ENCODE peak calls at places on chromosome 13, in ten cellular contexts. One of them, this sample, is unnamed.

GRCh38 chr13:49220856-49221614 is 897 bp downstream of the MLNR start:
- DNase-seq in sigmoid colon: no peak
- DNase-seq in H1: no peak
- DNase-seq in SK-N-SH: peak
- DNase-seq in transverse colon: no peak
- DNase-seq in K562: no peak
- DNase-seq in esophagus muscularis mucosa: no peak
- DNase-seq in stomach: no peak
- DNase-seq in upper lobe of left lung: no peak
- DNase-seq in HepG2: no peak
- DNase-seq in this sample: no peak

GRCh38 chr13:48728876-48729275 is 75.1 kb downstream of the CYSLTR2 start:
- DNase-seq in stomach: no peak
- DNase-seq in upper lobe of left lung: no peak
- DNase-seq in transverse colon: no peak
- DNase-seq in sigmoid colon: no peak
- DNase-seq in HepG2: no peak
- DNase-seq in esophagus muscularis mucosa: no peak
- DNase-seq in H1: no peak
- DNase-seq in K562: no peak
- DNase-seq in SK-N-SH: no peak
- DNase-seq in this sample: no peak

GRCh38 chr13:82688400-82688999 is 1193.8 kb downstream of the SLITRK1 start:
- DNase-seq in sigmoid colon: no peak
- DNase-seq in HepG2: no peak
- DNase-seq in SK-N-SH: no peak
- DNase-seq in H1: no peak
- DNase-seq in K562: no peak
- DNase-seq in stomach: no peak
- DNase-seq in upper lobe of left lung: no peak
- DNase-seq in transverse colon: no peak
- DNase-seq in esophagus muscularis mucosa: no peak
- DNase-seq in this sample: no peak

GRCh38 chr13:110874508-110874960 is 40.3 kb downstream of the ANKRD10 start:
- DNase-seq in K562: peak
- DNase-seq in upper lobe of left lung: peak
- DNase-seq in H1: no peak
- DNase-seq in esophagus muscularis mucosa: no peak
- DNase-seq in HepG2: peak
- DNase-seq in transverse colon: peak
- DNase-seq in SK-N-SH: peak
- DNase-seq in stomach: peak
- DNase-seq in sigmoid colon: peak
- DNase-seq in this sample: peak

GRCh38 chr13:27035892-27036235 is 135.7 kb downstream of the USP12 start:
- DNase-seq in upper lobe of left lung: no peak
- DNase-seq in stomach: no peak
- DNase-seq in H1: no peak
- DNase-seq in K562: peak
- DNase-seq in sigmoid colon: no peak
- DNase-seq in HepG2: no peak
- DNase-seq in transverse colon: no peak
- DNase-seq in esophagus muscularis mucosa: no peak
- DNase-seq in SK-N-SH: no peak
- DNase-seq in this sample: peak

GRCh38 chr13:25286969-25287961 is at the start of gene MTMR6:
- DNase-seq in upper lobe of left lung: peak
- DNase-seq in transverse colon: peak
- DNase-seq in HepG2: peak
- DNase-seq in H1: peak
- DNase-seq in sigmoid colon: peak
- DNase-seq in SK-N-SH: peak
- DNase-seq in esophagus muscularis mucosa: peak
- DNase-seq in K562: peak
- DNase-seq in stomach: peak
- DNase-seq in this sample: peak

GRCh38 chr13:107284168-107284567 is 716.2 kb upstream of the ARGLU1 start:
- DNase-seq in H1: no peak
- DNase-seq in stomach: no peak
- DNase-seq in SK-N-SH: no peak
- DNase-seq in K562: no peak
- DNase-seq in sigmoid colon: no peak
- DNase-seq in transverse colon: no peak
- DNase-seq in upper lobe of left lung: no peak
- DNase-seq in HepG2: no peak
- DNase-seq in esophagus muscularis mucosa: no peak
- DNase-seq in this sample: no peak

GRCh38 chr13:24127116-24127631 is 33.3 kb upstream of the SPATA13 start:
- DNase-seq in K562: no peak
- DNase-seq in esophagus muscularis mucosa: no peak
- DNase-seq in sigmoid colon: no peak
- DNase-seq in HepG2: no peak
- DNase-seq in upper lobe of left lung: no peak
- DNase-seq in transverse colon: peak
- DNase-seq in H1: no peak
- DNase-seq in SK-N-SH: no peak
- DNase-seq in stomach: peak
- DNase-seq in this sample: no peak

GRCh38 chr13:79481685-79482052 is 714 bp downstream of the NDFIP2 start:
- DNase-seq in K562: peak
- DNase-seq in sigmoid colon: no peak
- DNase-seq in H1: no peak
- DNase-seq in transverse colon: peak
- DNase-seq in HepG2: no peak
- DNase-seq in stomach: peak
- DNase-seq in SK-N-SH: peak
- DNase-seq in esophagus muscularis mucosa: no peak
- DNase-seq in upper lobe of left lung: no peak
- DNase-seq in this sample: no peak

GRCh38 chr13:65892859-65893258 is 1337.3 kb downstream of the PCDH9 start:
- DNase-seq in K562: no peak
- DNase-seq in sigmoid colon: no peak
- DNase-seq in stomach: no peak
- DNase-seq in SK-N-SH: no peak
- DNase-seq in HepG2: no peak
- DNase-seq in transverse colon: no peak
- DNase-seq in H1: no peak
- DNase-seq in esophagus muscularis mucosa: no peak
- DNase-seq in upper lobe of left lung: no peak
- DNase-seq in this sample: no peak

GRCh38 chr13:37769078-37769477 is 100.5 kb downstream of the TRPC4 start:
- DNase-seq in upper lobe of left lung: no peak
- DNase-seq in K562: peak
- DNase-seq in HepG2: peak
- DNase-seq in stomach: no peak
- DNase-seq in esophagus muscularis mucosa: no peak
- DNase-seq in H1: no peak
- DNase-seq in transverse colon: no peak
- DNase-seq in sigmoid colon: no peak
- DNase-seq in SK-N-SH: no peak
- DNase-seq in this sample: no peak

GRCh38 chr13:97892717-97893116 is 60.8 kb upstream of the IPO5 start:
- DNase-seq in sigmoid colon: no peak
- DNase-seq in upper lobe of left lung: no peak
- DNase-seq in HepG2: no peak
- DNase-seq in K562: no peak
- DNase-seq in H1: no peak
- DNase-seq in SK-N-SH: no peak
- DNase-seq in esophagus muscularis mucosa: no peak
- DNase-seq in transverse colon: no peak
- DNase-seq in stomach: no peak
- DNase-seq in this sample: no peak

GRCh38 chr13:22934744-22935523 is 245.8 kb upstream of the SGCG start:
- DNase-seq in transverse colon: no peak
- DNase-seq in sigmoid colon: no peak
- DNase-seq in upper lobe of left lung: no peak
- DNase-seq in K562: no peak
- DNase-seq in HepG2: no peak
- DNase-seq in stomach: no peak
- DNase-seq in H1: no peak
- DNase-seq in esophagus muscularis mucosa: no peak
- DNase-seq in SK-N-SH: no peak
- DNase-seq in this sample: no peak

GRCh38 chr13:52862358-52863206 is 14.1 kb upstream of the PCDH8 start:
- DNase-seq in HepG2: peak
- DNase-seq in sigmoid colon: no peak
- DNase-seq in esophagus muscularis mucosa: no peak
- DNase-seq in K562: peak
- DNase-seq in transverse colon: peak
- DNase-seq in stomach: peak
- DNase-seq in upper lobe of left lung: no peak
- DNase-seq in H1: no peak
- DNase-seq in SK-N-SH: peak
- DNase-seq in this sample: no peak

GRCh38 chr13:97231118-97231831 is 9.1 kb downstream of the MBNL2 start:
- DNase-seq in esophagus muscularis mucosa: no peak
- DNase-seq in sigmoid colon: no peak
- DNase-seq in stomach: no peak
- DNase-seq in SK-N-SH: no peak
- DNase-seq in K562: no peak
- DNase-seq in HepG2: no peak
- DNase-seq in transverse colon: no peak
- DNase-seq in upper lobe of left lung: no peak
- DNase-seq in H1: no peak
- DNase-seq in this sample: no peak

GRCh38 chr13:99380921-99381645 is 73.9 kb upstream of the GPR183 start:
- DNase-seq in esophagus muscularis mucosa: no peak
- DNase-seq in K562: no peak
- DNase-seq in sigmoid colon: peak
- DNase-seq in HepG2: no peak
- DNase-seq in transverse colon: no peak
- DNase-seq in SK-N-SH: no peak
- DNase-seq in upper lobe of left lung: no peak
- DNase-seq in H1: no peak
- DNase-seq in stomach: no peak
- DNase-seq in this sample: no peak
- TF ChIP-seq POLR2AphosphoS5 in esophagus muscularis mucosa: no peak
- TF ChIP-seq POLR2AphosphoS5 in K562: no peak
- TF ChIP-seq POLR2AphosphoS5 in sigmoid colon: no peak
- TF ChIP-seq POLR2AphosphoS5 in HepG2: no peak
- TF ChIP-seq POLR2AphosphoS5 in transverse colon: no peak
- TF ChIP-seq POLR2AphosphoS5 in SK-N-SH: no peak
- TF ChIP-seq POLR2AphosphoS5 in upper lobe of left lung: no peak
- TF ChIP-seq POLR2AphosphoS5 in H1: no peak
- TF ChIP-seq POLR2AphosphoS5 in stomach: no peak
- TF ChIP-seq POLR2AphosphoS5 in this sample: no peak

GRCh38 chr13:34143637-34144036 is 325.7 kb downstream of the RFC3 start:
- DNase-seq in HepG2: no peak
- DNase-seq in sigmoid colon: no peak
- DNase-seq in K562: no peak
- DNase-seq in stomach: no peak
- DNase-seq in SK-N-SH: no peak
- DNase-seq in esophagus muscularis mucosa: no peak
- DNase-seq in transverse colon: no peak
- DNase-seq in H1: no peak
- DNase-seq in upper lobe of left lung: no peak
- DNase-seq in this sample: no peak
- TF ChIP-seq CTCF in HepG2: no peak
- TF ChIP-seq CTCF in sigmoid colon: no peak
- TF ChIP-seq CTCF in K562: no peak
- TF ChIP-seq CTCF in stomach: no peak
- TF ChIP-seq CTCF in SK-N-SH: no peak
- TF ChIP-seq CTCF in esophagus muscularis mucosa: no peak
- TF ChIP-seq CTCF in transverse colon: no peak
- TF ChIP-seq CTCF in H1: no peak
- TF ChIP-seq CTCF in upper lobe of left lung: no peak
- TF ChIP-seq CTCF in this sample: no peak

DNA sequence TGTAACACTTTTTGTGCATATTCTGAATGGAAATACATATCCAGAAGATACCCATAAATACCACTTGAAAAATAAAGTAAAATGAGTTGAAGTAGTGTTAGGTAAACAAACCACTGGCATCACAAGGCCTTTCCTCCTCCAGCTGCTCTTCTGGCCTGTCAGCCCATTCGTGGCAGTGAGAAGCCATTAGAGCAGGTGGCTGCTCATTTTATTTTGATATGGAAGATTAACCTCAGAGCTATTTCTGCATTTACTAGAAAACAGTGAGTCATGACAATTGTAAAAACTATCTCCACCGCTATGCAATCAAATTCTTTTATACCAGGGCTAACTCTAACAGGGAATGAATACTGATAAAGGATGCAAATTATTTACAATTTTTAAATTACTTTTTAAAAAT is 2898.1 kb downstream of the PCDH9 start:
- DNase-seq in sigmoid colon: no peak
- DNase-seq in SK-N-SH: peak
- DNase-seq in H1: no peak
- DNase-seq in stomach: no peak
- DNase-seq in K562: no peak
- DNase-seq in upper lobe of left lung: no peak
- DNase-seq in transverse colon: no peak
- DNase-seq in HepG2: no peak
- DNase-seq in esophagus muscularis mucosa: no peak
- DNase-seq in this sample: no peak
- TF ChIP-seq EP300 in sigmoid colon: no peak
- TF ChIP-seq EP300 in SK-N-SH: no peak
- TF ChIP-seq EP300 in H1: no peak
- TF ChIP-seq EP300 in stomach: no peak
- TF ChIP-seq EP300 in K562: no peak
- TF ChIP-seq EP300 in upper lobe of left lung: no peak
- TF ChIP-seq EP300 in transverse colon: no peak
- TF ChIP-seq EP300 in HepG2: no peak
- TF ChIP-seq EP300 in esophagus muscularis mucosa: no peak
- TF ChIP-seq EP300 in this sample: no peak

GRCh38 chr13:36369268-36370107 is 23.3 kb upstream of the SPART start:
- DNase-seq in HepG2: no peak
- DNase-seq in K562: no peak
- DNase-seq in esophagus muscularis mucosa: no peak
- DNase-seq in H1: no peak
- DNase-seq in stomach: no peak
- DNase-seq in upper lobe of left lung: no peak
- DNase-seq in SK-N-SH: no peak
- DNase-seq in sigmoid colon: no peak
- DNase-seq in transverse colon: no peak
- DNase-seq in this sample: no peak

GRCh38 chr13:36374063-36374462 is 27.9 kb upstream of the SPART start:
- DNase-seq in sigmoid colon: no peak
- DNase-seq in SK-N-SH: no peak
- DNase-seq in stomach: no peak
- DNase-seq in upper lobe of left lung: no peak
- DNase-seq in HepG2: no peak
- DNase-seq in esophagus muscularis mucosa: no peak
- DNase-seq in H1: no peak
- DNase-seq in K562: no peak
- DNase-seq in transverse colon: no peak
- DNase-seq in this sample: no peak

GRCh38 chr13:36366023-36366422 is 19.8 kb upstream of the SPART start:
- DNase-seq in SK-N-SH: no peak
- DNase-seq in upper lobe of left lung: no peak
- DNase-seq in HepG2: no peak
- DNase-seq in stomach: no peak
- DNase-seq in K562: no peak
- DNase-seq in sigmoid colon: no peak
- DNase-seq in H1: no peak
- DNase-seq in transverse colon: no peak
- DNase-seq in esophagus muscularis mucosa: no peak
- DNase-seq in this sample: no peak

GRCh38 chr13:36370108-36370429 is 23.9 kb upstream of the SPART start:
- DNase-seq in K562: no peak
- DNase-seq in transverse colon: no peak
- DNase-seq in stomach: no peak
- DNase-seq in H1: no peak
- DNase-seq in HepG2: no peak
- DNase-seq in sigmoid colon: no peak
- DNase-seq in esophagus muscularis mucosa: no peak
- DNase-seq in SK-N-SH: no peak
- DNase-seq in upper lobe of left lung: no peak
- DNase-seq in this sample: no peak

GRCh38 chr13:36371185-36371584 is 25.0 kb upstream of the SPART start:
- DNase-seq in transverse colon: no peak
- DNase-seq in sigmoid colon: no peak
- DNase-seq in SK-N-SH: no peak
- DNase-seq in stomach: no peak
- DNase-seq in HepG2: no peak
- DNase-seq in H1: no peak
- DNase-seq in K562: no peak
- DNase-seq in upper lobe of left lung: no peak
- DNase-seq in esophagus muscularis mucosa: no peak
- DNase-seq in this sample: no peak
- TF ChIP-seq POLR2AphosphoS5 in transverse colon: no peak
- TF ChIP-seq POLR2AphosphoS5 in sigmoid colon: no peak
- TF ChIP-seq POLR2AphosphoS5 in SK-N-SH: no peak
- TF ChIP-seq POLR2AphosphoS5 in stomach: no peak
- TF ChIP-seq POLR2AphosphoS5 in HepG2: no peak
- TF ChIP-seq POLR2AphosphoS5 in H1: no peak
- TF ChIP-seq POLR2AphosphoS5 in K562: no peak
- TF ChIP-seq POLR2AphosphoS5 in upper lobe of left lung: no peak
- TF ChIP-seq POLR2AphosphoS5 in esophagus muscularis mucosa: no peak
- TF ChIP-seq POLR2AphosphoS5 in this sample: no peak